ENCODE peak calls at places on chromosomes 4 and X, in seven cellular contexts. One of them, this sample, is unnamed.

GRCh38 chr4:185920171-185920570 is 108.2 kb upstream of the SORBS2 start:
- DNase-seq in tibial nerve: no peak
- DNase-seq in CD4-positive, alpha-beta T cell: no peak
- DNase-seq in tibial artery: no peak
- DNase-seq in PC-3: peak
- DNase-seq in AG04450: no peak
- DNase-seq in cardiac muscle cell: peak
- DNase-seq in this sample: no peak

GRCh38 chrX:69130448-69130847 is 34.8 kb downstream of the PJA1 start:
- DNase-seq in PC-3: no peak
- DNase-seq in tibial artery: no peak
- DNase-seq in CD4-positive, alpha-beta T cell: no peak
- DNase-seq in tibial nerve: no peak
- DNase-seq in cardiac muscle cell: no peak
- DNase-seq in AG04450: no peak
- DNase-seq in this sample: no peak

GRCh38 chr4:83558693-83559092 is 22.8 kb downstream of the GPAT3 start:
- DNase-seq in AG04450: no peak
- DNase-seq in cardiac muscle cell: no peak
- DNase-seq in CD4-positive, alpha-beta T cell: no peak
- DNase-seq in tibial nerve: no peak
- DNase-seq in PC-3: peak
- DNase-seq in tibial artery: no peak
- DNase-seq in this sample: no peak

GRCh38 chr4:83618991-83619390 is 83.1 kb downstream of the GPAT3 start:
- DNase-seq in tibial nerve: no peak
- DNase-seq in tibial artery: no peak
- DNase-seq in cardiac muscle cell: peak
- DNase-seq in AG04450: no peak
- DNase-seq in PC-3: peak
- DNase-seq in CD4-positive, alpha-beta T cell: no peak
- DNase-seq in this sample: no peak

GRCh38 chrX:18828832-18829404 is 121.5 kb downstream of the PPEF1 start:
- DNase-seq in cardiac muscle cell: no peak
- DNase-seq in tibial nerve: no peak
- DNase-seq in PC-3: peak
- DNase-seq in AG04450: no peak
- DNase-seq in CD4-positive, alpha-beta T cell: no peak
- DNase-seq in tibial artery: no peak
- DNase-seq in this sample: no peak

GRCh38 chr4:116688536-116688935 is 396.8 kb downstream of the TRAM1L1 start:
- DNase-seq in tibial nerve: no peak
- DNase-seq in AG04450: no peak
- DNase-seq in cardiac muscle cell: no peak
- DNase-seq in PC-3: peak
- DNase-seq in CD4-positive, alpha-beta T cell: no peak
- DNase-seq in tibial artery: no peak
- DNase-seq in this sample: no peak

GRCh38 chrX:1815456-1816175 is 200.8 kb downstream of the ASMT start:
- DNase-seq in tibial artery: no peak
- DNase-seq in CD4-positive, alpha-beta T cell: no peak
- DNase-seq in tibial nerve: no peak
- DNase-seq in PC-3: no peak
- DNase-seq in cardiac muscle cell: no peak
- DNase-seq in AG04450: no peak
- DNase-seq in this sample: no peak

GRCh38 chr4:95504488-95504887 is 44.3 kb downstream of the UNC5C start:
- DNase-seq in CD4-positive, alpha-beta T cell: no peak
- DNase-seq in tibial artery: no peak
- DNase-seq in tibial nerve: no peak
- DNase-seq in PC-3: no peak
- DNase-seq in cardiac muscle cell: no peak
- DNase-seq in AG04450: no peak
- DNase-seq in this sample: no peak

GRCh38 chr4:82741188-82741587 is 57.4 kb downstream of the SCD5 start:
- DNase-seq in tibial nerve: no peak
- DNase-seq in PC-3: no peak
- DNase-seq in CD4-positive, alpha-beta T cell: no peak
- DNase-seq in AG04450: no peak
- DNase-seq in tibial artery: no peak
- DNase-seq in cardiac muscle cell: no peak
- DNase-seq in this sample: no peak

GRCh38 chr4:186657766-186658165 is 65.9 kb downstream of the FAT1 start:
- DNase-seq in tibial artery: no peak
- DNase-seq in cardiac muscle cell: no peak
- DNase-seq in AG04450: no peak
- DNase-seq in PC-3: peak
- DNase-seq in CD4-positive, alpha-beta T cell: no peak
- DNase-seq in tibial nerve: no peak
- DNase-seq in this sample: no peak

GRCh38 chr4:154928640-154929257 is 147.7 kb downstream of the RBM46 start:
- DNase-seq in cardiac muscle cell: peak
- DNase-seq in tibial nerve: no peak
- DNase-seq in tibial artery: no peak
- DNase-seq in CD4-positive, alpha-beta T cell: no peak
- DNase-seq in PC-3: peak
- DNase-seq in AG04450: peak
- DNase-seq in this sample: no peak

GRCh38 chr4:8919651-8920288 is 48.1 kb upstream of the HMX1 start:
- DNase-seq in tibial artery: peak
- DNase-seq in PC-3: no peak
- DNase-seq in AG04450: no peak
- DNase-seq in tibial nerve: no peak
- DNase-seq in CD4-positive, alpha-beta T cell: no peak
- DNase-seq in cardiac muscle cell: no peak
- DNase-seq in this sample: no peak

GRCh38 chr4:96736352-96736889 is 896.5 kb downstream of the PDHA2 start:
- DNase-seq in tibial nerve: no peak
- DNase-seq in PC-3: peak
- DNase-seq in tibial artery: no peak
- DNase-seq in CD4-positive, alpha-beta T cell: no peak
- DNase-seq in cardiac muscle cell: peak
- DNase-seq in AG04450: no peak
- DNase-seq in this sample: no peak

GRCh38 chrX:6227445-6227820 is 1.2 kb downstream of the NLGN4X start:
- DNase-seq in AG04450: no peak
- DNase-seq in PC-3: no peak
- DNase-seq in tibial artery: no peak
- DNase-seq in CD4-positive, alpha-beta T cell: no peak
- DNase-seq in tibial nerve: no peak
- DNase-seq in cardiac muscle cell: peak
- DNase-seq in this sample: peak

GRCh38 chrX:31021537-31021936 is 50.3 kb downstream of the FTHL17 start:
- DNase-seq in CD4-positive, alpha-beta T cell: no peak
- DNase-seq in tibial artery: no peak
- DNase-seq in tibial nerve: no peak
- DNase-seq in cardiac muscle cell: no peak
- DNase-seq in PC-3: no peak
- DNase-seq in AG04450: no peak
- DNase-seq in this sample: no peak

GRCh38 chr4:108953941-108954340 is 191.1 kb upstream of the ETNPPL start:
- DNase-seq in CD4-positive, alpha-beta T cell: no peak
- DNase-seq in tibial nerve: no peak
- DNase-seq in PC-3: no peak
- DNase-seq in tibial artery: no peak
- DNase-seq in AG04450: no peak
- DNase-seq in cardiac muscle cell: no peak
- DNase-seq in this sample: no peak

GRCh38 chr4:172851534-172851933 is 317.1 kb upstream of the GALNT7 start:
- DNase-seq in tibial nerve: no peak
- DNase-seq in CD4-positive, alpha-beta T cell: no peak
- DNase-seq in cardiac muscle cell: no peak
- DNase-seq in tibial artery: no peak
- DNase-seq in AG04450: no peak
- DNase-seq in PC-3: peak
- DNase-seq in this sample: no peak

GRCh38 chrX:101291204-101291603 is at the start of gene TAF7L:
- DNase-seq in PC-3: no peak
- DNase-seq in tibial nerve: no peak
- DNase-seq in AG04450: no peak
- DNase-seq in CD4-positive, alpha-beta T cell: no peak
- DNase-seq in cardiac muscle cell: no peak
- DNase-seq in tibial artery: no peak
- DNase-seq in this sample: no peak

GRCh38 chr4:86769794-86770193 is 79.4 kb downstream of the SLC10A6 start:
- DNase-seq in cardiac muscle cell: no peak
- DNase-seq in AG04450: no peak
- DNase-seq in PC-3: no peak
- DNase-seq in CD4-positive, alpha-beta T cell: no peak
- DNase-seq in tibial artery: no peak
- DNase-seq in tibial nerve: no peak
- DNase-seq in this sample: no peak

GRCh38 chrX:105228602-105229001 is 8.1 kb upstream of the TEX13A start:
- DNase-seq in PC-3: no peak
- DNase-seq in tibial nerve: no peak
- DNase-seq in tibial artery: no peak
- DNase-seq in AG04450: no peak
- DNase-seq in cardiac muscle cell: no peak
- DNase-seq in CD4-positive, alpha-beta T cell: no peak
- DNase-seq in this sample: no peak

GRCh38 chrX:54413753-54414152 is 26.5 kb upstream of the TSR2 start:
- DNase-seq in tibial nerve: no peak
- DNase-seq in PC-3: no peak
- DNase-seq in tibial artery: no peak
- DNase-seq in CD4-positive, alpha-beta T cell: no peak
- DNase-seq in AG04450: no peak
- DNase-seq in cardiac muscle cell: no peak
- DNase-seq in this sample: no peak

GRCh38 chr4:52837716-52838558 is 24.2 kb upstream of the RASL11B start:
- DNase-seq in PC-3: peak
- DNase-seq in tibial artery: no peak
- DNase-seq in cardiac muscle cell: peak
- DNase-seq in CD4-positive, alpha-beta T cell: no peak
- DNase-seq in AG04450: no peak
- DNase-seq in tibial nerve: no peak
- DNase-seq in this sample: no peak

GRCh38 chrX:132677233-132677716 is 188.4 kb upstream of the MBNL3 start:
- DNase-seq in PC-3: no peak
- DNase-seq in tibial nerve: no peak
- DNase-seq in cardiac muscle cell: no peak
- DNase-seq in CD4-positive, alpha-beta T cell: no peak
- DNase-seq in tibial artery: no peak
- DNase-seq in AG04450: no peak
- DNase-seq in this sample: no peak

GRCh38 chr4:570754-571153 is 5.3 kb downstream of the TMEM271 start:
- DNase-seq in AG04450: no peak
- DNase-seq in tibial nerve: no peak
- DNase-seq in CD4-positive, alpha-beta T cell: no peak
- DNase-seq in tibial artery: no peak
- DNase-seq in PC-3: no peak
- DNase-seq in cardiac muscle cell: no peak
- DNase-seq in this sample: no peak

GRCh38 chrX:134570899-134571298 is 87.4 kb downstream of the PLAC1 start:
- DNase-seq in tibial artery: no peak
- DNase-seq in cardiac muscle cell: no peak
- DNase-seq in tibial nerve: no peak
- DNase-seq in PC-3: no peak
- DNase-seq in AG04450: no peak
- DNase-seq in CD4-positive, alpha-beta T cell: no peak
- DNase-seq in this sample: no peak

GRCh38 chrX:153334654-153335295 is 822 bp downstream of the ZNF275 start:
- DNase-seq in CD4-positive, alpha-beta T cell: no peak
- DNase-seq in AG04450: no peak
- DNase-seq in cardiac muscle cell: no peak
- DNase-seq in tibial artery: no peak
- DNase-seq in tibial nerve: no peak
- DNase-seq in PC-3: no peak
- DNase-seq in this sample: no peak

GRCh38 chr4:140626982-140627381 is 58.2 kb upstream of the UCP1 start:
- DNase-seq in cardiac muscle cell: no peak
- DNase-seq in CD4-positive, alpha-beta T cell: no peak
- DNase-seq in tibial artery: no peak
- DNase-seq in PC-3: peak
- DNase-seq in tibial nerve: no peak
- DNase-seq in AG04450: no peak
- DNase-seq in this sample: no peak

DNA sequence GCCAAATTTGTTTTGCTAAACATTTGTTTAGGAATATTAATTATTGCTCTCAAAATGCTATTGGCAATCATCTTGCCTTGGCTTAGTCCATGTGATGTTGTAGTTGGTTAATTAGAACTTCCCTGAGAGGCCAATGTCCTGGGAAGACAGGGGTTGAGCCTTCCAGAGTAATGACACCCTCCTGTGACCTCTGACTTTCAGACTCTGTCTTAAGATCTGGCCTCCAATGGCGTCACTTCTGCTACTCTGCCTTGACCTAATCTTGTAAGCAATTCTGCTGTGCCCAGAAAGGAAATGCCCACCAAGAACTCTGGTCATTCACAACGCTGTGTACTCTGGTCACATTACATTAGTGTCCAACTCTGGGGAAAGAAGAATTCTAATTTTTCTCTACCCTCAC is 111.9 kb downstream of the SH3RF1 start:
- DNase-seq in tibial artery: no peak
- DNase-seq in PC-3: no peak
- DNase-seq in CD4-positive, alpha-beta T cell: no peak
- DNase-seq in tibial nerve: no peak
- DNase-seq in AG04450: no peak
- DNase-seq in cardiac muscle cell: no peak
- DNase-seq in this sample: no peak
- H3K27ac ChIP-seq in tibial artery: no peak
- H3K27ac ChIP-seq in PC-3: no peak
- H3K27ac ChIP-seq in CD4-positive, alpha-beta T cell: no peak
- H3K27ac ChIP-seq in tibial nerve: no peak
- H3K27ac ChIP-seq in AG04450: no peak
- H3K27ac ChIP-seq in cardiac muscle cell: no peak
- H3K27ac ChIP-seq in this sample: no peak

GRCh38 chr4:90152024-90152423 is 24.8 kb downstream of the CCSER1 start:
- DNase-seq in AG04450: no peak
- DNase-seq in PC-3: no peak
- DNase-seq in cardiac muscle cell: no peak
- DNase-seq in tibial artery: no peak
- DNase-seq in tibial nerve: no peak
- DNase-seq in CD4-positive, alpha-beta T cell: no peak
- DNase-seq in this sample: no peak
- H3K27ac ChIP-seq in AG04450: no peak
- H3K27ac ChIP-seq in PC-3: no peak
- H3K27ac ChIP-seq in cardiac muscle cell: no peak
- H3K27ac ChIP-seq in tibial artery: no peak
- H3K27ac ChIP-seq in tibial nerve: no peak
- H3K27ac ChIP-seq in CD4-positive, alpha-beta T cell: no peak
- H3K27ac ChIP-seq in this sample: no peak

GRCh38 chrX:46757593-46757992 is 1.3 kb downstream of the SLC9A7 start:
- DNase-seq in PC-3: peak
- DNase-seq in AG04450: no peak
- DNase-seq in cardiac muscle cell: no peak
- DNase-seq in tibial nerve: no peak
- DNase-seq in tibial artery: no peak
- DNase-seq in CD4-positive, alpha-beta T cell: no peak
- DNase-seq in this sample: no peak
- H3K27ac ChIP-seq in PC-3: peak
- H3K27ac ChIP-seq in AG04450: no peak
- H3K27ac ChIP-seq in cardiac muscle cell: no peak
- H3K27ac ChIP-seq in tibial nerve: no peak
- H3K27ac ChIP-seq in tibial artery: no peak
- H3K27ac ChIP-seq in CD4-positive, alpha-beta T cell: no peak
- H3K27ac ChIP-seq in this sample: no peak

DNA sequence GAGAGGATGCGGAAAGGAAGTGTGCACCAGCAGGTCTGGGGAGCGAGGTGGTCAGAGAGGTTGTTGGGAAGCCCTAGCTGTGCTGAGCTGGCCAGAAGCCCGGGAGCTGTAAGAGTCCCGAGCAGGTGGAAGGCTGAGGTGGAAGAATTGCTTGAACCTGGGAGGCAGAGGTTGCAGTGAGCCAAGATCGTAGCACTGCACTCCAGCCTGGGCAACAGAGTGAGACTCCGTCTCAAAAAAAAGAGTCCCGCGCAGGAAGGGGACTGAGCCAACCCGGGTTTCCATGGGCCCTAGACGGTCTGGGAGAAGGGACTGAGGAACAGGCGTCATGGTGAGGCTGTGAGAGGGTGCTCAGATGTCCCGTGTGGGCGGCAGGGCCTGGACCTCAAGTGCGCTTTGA is 12.7 kb upstream of the FGFR3 start:
- DNase-seq in AG04450: no peak
- DNase-seq in tibial artery: no peak
- DNase-seq in tibial nerve: no peak
- DNase-seq in cardiac muscle cell: no peak
- DNase-seq in PC-3: no peak
- DNase-seq in CD4-positive, alpha-beta T cell: no peak
- DNase-seq in this sample: no peak
- H3K27ac ChIP-seq in AG04450: no peak
- H3K27ac ChIP-seq in tibial artery: no peak
- H3K27ac ChIP-seq in tibial nerve: no peak
- H3K27ac ChIP-seq in cardiac muscle cell: no peak
- H3K27ac ChIP-seq in PC-3: no peak
- H3K27ac ChIP-seq in CD4-positive, alpha-beta T cell: no peak
- H3K27ac ChIP-seq in this sample: no peak